ENCODE peak calls at places on chromosome 1, in nine cellular contexts. Z is body of pancreas; V is fibroblast of lung; D is GM12878; K is heart right ventricle; R is CD8-positive, alpha-beta memory T cell; J is CD4-positive, alpha-beta T cell; E is OCI-LY7; A is right cardiac atrium. H is an unnamed sample.

GRCh38 chr1:98813738-98814309 is 152.3 kb downstream of the SNX7 start:
- DNase-seq in Z (no peak), V (no peak), D (no peak), K (no peak), R (no peak), J (no peak), E (no peak), A (no peak), H (no peak)

GRCh38 chr1:84971957-84972356 is 25.0 kb downstream of the MCOLN2 start:
- DNase-seq in Z (no peak), V (no peak), D (no peak), K (no peak), R (no peak), J (no peak), E (peak; percentile 32), A (no peak), H (no peak)

GRCh38 chr1:15764269-15764764 is 5.7 kb downstream of the FBLIM1 start:
- DNase-seq in Z (peak; percentile 94), V (no peak), D (no peak), K (no peak), R (no peak), J (no peak), E (no peak), A (no peak), H (no peak)

GRCh38 chr1:184060316-184060715 is 8.8 kb downstream of the TSEN15 start:
- DNase-seq in Z (no peak), V (peak; percentile 57), D (no peak), K (no peak), R (no peak), J (no peak), E (no peak), A (no peak), H (peak; percentile 59)

GRCh38 chr1:117586747-117587478 is 18.9 kb upstream of the TENT5C start:
- DNase-seq in Z (peak; percentile 32), V (no peak), D (no peak), K (no peak), R (no peak), J (no peak), E (no peak), A (no peak), H (no peak)

GRCh38 chr1:27789511-27790154 is 16.6 kb downstream of the STX12 start:
- DNase-seq in Z (no peak), V (peak; percentile 61), D (no peak), K (no peak), R (no peak), J (no peak), E (no peak), A (peak; percentile 30), H (no peak)

GRCh38 chr1:64183985-64184440 is 19.4 kb upstream of the UBE2U start:
- DNase-seq in Z (no peak), V (peak; percentile 37), D (no peak), K (no peak), R (no peak), J (no peak), E (no peak), A (no peak), H (no peak)

GRCh38 chr1:206556047-206556747 is 48.9 kb downstream of the RASSF5 start:
- DNase-seq in Z (no peak), V (no peak), D (no peak), K (no peak), R (no peak), J (no peak), E (no peak), A (no peak), H (no peak)

GRCh38 chr1:170221495-170221894 is 75.7 kb downstream of the NTMT2 start:
- DNase-seq in Z (no peak), V (no peak), D (no peak), K (no peak), R (no peak), J (no peak), E (no peak), A (no peak), H (no peak)

GRCh38 chr1:52659851-52660596 is 27.1 kb downstream of the SHISAL2A start:
- DNase-seq in Z (no peak), V (no peak), D (no peak), K (no peak), R (no peak), J (no peak), E (no peak), A (no peak), H (no peak)

GRCh38 chr1:183166439-183166838 is 19.6 kb upstream of the LAMC2 start:
- DNase-seq in Z (no peak), V (no peak), D (no peak), K (no peak), R (no peak), J (no peak), E (no peak), A (no peak), H (no peak)

GRCh38 chr1:53585565-53585964 is 126.4 kb downstream of the DMRTB1 start:
- DNase-seq in Z (no peak), V (no peak), D (no peak), K (no peak), R (no peak), J (peak; percentile 23), E (no peak), A (no peak), H (no peak)

GRCh38 chr1:23200885-23201284 is 16.4 kb downstream of the HTR1D start:
- DNase-seq in Z (no peak), V (no peak), D (no peak), K (no peak), R (no peak), J (no peak), E (no peak), A (no peak), H (no peak)

GRCh38 chr1:91622586-91622985 is 121.9 kb downstream of the CDC7 start:
- DNase-seq in Z (peak; percentile 62), V (peak; percentile 28), D (no peak), K (peak; percentile 66), R (no peak), J (no peak), E (no peak), A (peak; percentile 74), H (no peak)

GRCh38 chr1:194013561-194013960 is 827.1 kb upstream of the B3GALT2 start:
- DNase-seq in Z (no peak), V (peak; percentile 12), D (no peak), K (no peak), R (no peak), J (no peak), E (no peak), A (no peak), H (no peak)

GRCh38 chr1:22383526-22384291 is 67.9 kb upstream of the ZBTB40 start:
- DNase-seq in Z (no peak), V (no peak), D (no peak), K (no peak), R (no peak), J (no peak), E (no peak), A (no peak), H (no peak)

GRCh38 chr1:31570228-31570627 is 6.1 kb upstream of the TINAGL1 start:
- DNase-seq in Z (no peak), V (no peak), D (no peak), K (no peak), R (no peak), J (no peak), E (no peak), A (no peak), H (no peak)

GRCh38 chr1:157829210-157829609 is 9.3 kb upstream of the FCRL1 start:
- DNase-seq in Z (no peak), V (no peak), D (no peak), K (no peak), R (no peak), J (no peak), E (peak; percentile 30), A (no peak), H (no peak)

GRCh38 chr1:210647406-210648333 is 319.0 kb downstream of the HHAT start:
- DNase-seq in Z (no peak), V (peak; percentile 96), D (no peak), K (no peak), R (no peak), J (no peak), E (no peak), A (no peak), H (no peak)

GRCh38 chr1:231929311-231929710 is 302.7 kb downstream of the DISC1 start:
- DNase-seq in Z (no peak), V (peak; percentile 91), D (no peak), K (no peak), R (no peak), J (no peak), E (no peak), A (no peak), H (peak; percentile 13)

GRCh38 chr1:1020000-1020404 is at the start of gene AGRN:
- DNase-seq in Z (no peak), V (no peak), D (no peak), K (peak; percentile 70), R (peak; percentile 29), J (no peak), E (no peak), A (no peak), H (no peak)

GRCh38 chr1:78210167-78210566 is 164.4 kb downstream of the GIPC2 start:
- DNase-seq in Z (no peak), V (peak; percentile 57), D (no peak), K (no peak), R (no peak), J (no peak), E (no peak), A (no peak), H (no peak)

GRCh38 chr1:78214334-78214733 is 168.6 kb downstream of the GIPC2 start:
- DNase-seq in Z (no peak), V (no peak), D (no peak), K (no peak), R (no peak), J (no peak), E (no peak), A (no peak), H (no peak)

GRCh38 chr1:78211483-78212092 is 165.8 kb downstream of the GIPC2 start:
- DNase-seq in Z (no peak), V (no peak), D (no peak), K (no peak), R (no peak), J (no peak), E (no peak), A (no peak), H (no peak)
- H3K9me3 ChIP-seq in Z (no peaks in the 10 kb centered on the region), V (no peaks in the 10 kb centered on the region), D (no peaks in the 10 kb centered on the region), K (no peaks in the 10 kb centered on the region), R (no peaks in the 10 kb centered on the region), J (no peaks in the 10 kb centered on the region), E (no peaks in the 10 kb centered on the region), A (no peaks in the 10 kb centered on the region), H (no peaks in the 10 kb centered on the region)

GRCh38 chr1:29565490-29565889 is 329.2 kb downstream of the PTPRU start:
- DNase-seq in Z (no peak), V (no peak), D (no peak), K (no peak), R (no peak), J (no peak), E (peak; percentile 30), A (no peak), H (no peak)
- H3K9me3 ChIP-seq in Z (no peaks in the 10 kb centered on the region), V (no peaks in the 10 kb centered on the region), D (no peaks in the 10 kb centered on the region), K (no peaks in the 10 kb centered on the region), R (peaks cover 23% of the 10 kb centered on the region), J (peaks cover 57% of the 10 kb centered on the region), E (peaks cover 48% of the 10 kb centered on the region), A (peaks cover 9% of the 10 kb centered on the region), H (peaks cover 7% of the 10 kb centered on the region)

GRCh38 chr1:5340560-5341130 is 651.6 kb downstream of the NPHP4 start:
- DNase-seq in Z (no peak), V (no peak), D (no peak), K (no peak), R (no peak), J (no peak), E (no peak), A (no peak), H (no peak)
- H3K9me3 ChIP-seq in Z (no peaks in the 10 kb centered on the region), V (no peaks in the 10 kb centered on the region), D (no peaks in the 10 kb centered on the region), K (no peaks in the 10 kb centered on the region), R (no peaks in the 10 kb centered on the region), J (no peaks in the 10 kb centered on the region), E (no peaks in the 10 kb centered on the region), A (no peaks in the 10 kb centered on the region), H (no peaks in the 10 kb centered on the region)

GRCh38 chr1:152367436-152367835 is 7.6 kb upstream of the FLG2 start:
- DNase-seq in Z (no peak), V (no peak), D (no peak), K (no peak), R (no peak), J (no peak), E (no peak), A (no peak), H (no peak)
- H3K9me3 ChIP-seq in Z (no peaks in the 10 kb centered on the region), V (no peaks in the 10 kb centered on the region), D (no peaks in the 10 kb centered on the region), K (no peaks in the 10 kb centered on the region), R (no peaks in the 10 kb centered on the region), J (peaks cover 12% of the 10 kb centered on the region), E (no peaks in the 10 kb centered on the region), A (peaks cover 3% of the 10 kb centered on the region), H (no peaks in the 10 kb centered on the region)